ENCODE peak calls at places on chromosomes 4 and X, in seven cellular contexts. G, N, Y, E, H, F and A are unnamed samples.
A peak's percentile ranks its signal among the peaks of the same experiment; 100 is the strongest.

GRCh38 chrX:112941209-112941788 is 100.7 kb upstream of the AMOT start:
- DNase-seq in E (no peak), F (no peak), G (no peak), H (no peak), N (no peak), Y (no peak), A (no peak)

GRCh38 chr4:155007660-155008176 is 200.7 kb upstream of the NPY2R start:
- DNase-seq in E (no peak), F (no peak), N (no peak), Y (no peak), G (no peak), H (no peak), A (no peak)

GRCh38 chr4:91598696-91599095 is 705.1 kb upstream of the GRID2 start:
- DNase-seq in F (no peak), H (no peak), G (no peak), E (no peak), Y (no peak), N (no peak), A (no peak)

GRCh38 chrX:30230395-30230794 is at the start of gene MAGEB3:
- DNase-seq in H (no peak), G (no peak), N (no peak), F (no peak), Y (no peak), E (no peak), A (peak; percentile 13)

GRCh38 chr4:48329976-48330375 is 11.4 kb upstream of the SLAIN2 start:
- DNase-seq in F (no peak), N (peak; percentile 84), H (peak; percentile 87), E (no peak), G (no peak), Y (no peak), A (no peak)

GRCh38 chr4:145218251-145218650 is 37.9 kb upstream of the OTUD4 start:
- DNase-seq in G (no peak), Y (peak; percentile 30), F (no peak), E (no peak), H (no peak), N (no peak), A (no peak)

GRCh38 chr4:157978680-157979361 is 194.0 kb downstream of the GASK1B start:
- DNase-seq in H (peak; percentile 66), F (peak; percentile 48), G (peak; percentile 26), N (peak; percentile 74), E (no peak), Y (peak; percentile 28), A (peak; percentile 34)

GRCh38 chrX:21376636-21377035 is 2.4 kb downstream of the CNKSR2 start:
- DNase-seq in E (no peak), H (no peak), G (no peak), N (no peak), Y (no peak), F (no peak), A (no peak)

GRCh38 chr4:76569225-76569624 is 134.2 kb downstream of the SHROOM3 start:
- DNase-seq in F (no peak), H (no peak), E (no peak), Y (no peak), N (no peak), G (no peak), A (no peak)

GRCh38 chrX:74492720-74493201 is 71.5 kb downstream of the SLC16A2 start:
- DNase-seq in H (no peak), N (no peak), F (no peak), E (no peak), Y (no peak), G (no peak), A (no peak)

GRCh38 chrX:112834016-112834855 is 6.4 kb downstream of the AMOT start:
- DNase-seq in G (no peak), H (peak; percentile 67), Y (no peak), F (no peak), N (peak; percentile 81), E (no peak), A (no peak)

GRCh38 chrX:41412261-41413167 is 34.6 kb upstream of the NYX start:
- DNase-seq in F (no peak), E (no peak), H (no peak), G (peak; percentile 63), N (peak; percentile 0), Y (peak; percentile 41), A (no peak)

GRCh38 chrX:134294548-134294947 is 57.6 kb downstream of the CCDC160 start:
- DNase-seq in Y (no peak), F (no peak), H (peak; percentile 17), E (no peak), G (no peak), N (peak; percentile 0), A (no peak)

GRCh38 chr4:142416121-142416520 is 430.0 kb downstream of the INPP4B start:
- DNase-seq in N (no peak), Y (no peak), E (no peak), G (no peak), H (peak; percentile 55), F (no peak), A (no peak)

GRCh38 chr4:76028242-76028859 is 5.1 kb upstream of the CXCL10 start:
- DNase-seq in N (no peak), G (no peak), H (no peak), F (no peak), Y (no peak), E (no peak), A (no peak)

GRCh38 chr4:100880012-100880411 is 362.2 kb upstream of the EMCN start:
- DNase-seq in E (no peak), Y (no peak), G (no peak), N (no peak), F (no peak), H (no peak), A (no peak)

GRCh38 chrX:1598021-1598875 is 6.8 kb downstream of the AKAP17A start:
- DNase-seq in Y (no peak), N (no peak), G (peak; percentile 22), F (no peak), E (no peak), H (no peak), A (no peak)

GRCh38 chrX:41180194-41180902 is 95.1 kb downstream of the USP9X start:
- DNase-seq in H (peak; percentile 61), Y (peak; percentile 34), G (peak; percentile 54), N (peak; percentile 69), E (no peak), F (peak; percentile 44), A (peak; percentile 38)

GRCh38 chr4:1832690-1833089 is 23.3 kb downstream of the LETM1 start:
- DNase-seq in F (no peak), Y (no peak), G (no peak), E (no peak), N (no peak), H (no peak), A (no peak)

GRCh38 chrX:150150780-150151125 is 212.4 kb upstream of the MAMLD1 start:
- DNase-seq in Y (no peak), N (no peak), E (no peak), G (no peak), F (no peak), H (no peak), A (no peak)

GRCh38 chr4:115944146-115944905 is 830.9 kb upstream of the NDST4 start:
- DNase-seq in E (no peak), H (no peak), F (no peak), N (no peak), Y (no peak), G (no peak), A (no peak)

GRCh38 chr4:89137695-89138094 is 26.4 kb downstream of the TIGD2 start:
- DNase-seq in N (no peak), E (no peak), F (no peak), H (no peak), Y (no peak), G (no peak), A (no peak)

GRCh38 chr4:148015468-148015867 is 283.6 kb downstream of the ARHGAP10 start:
- DNase-seq in F (no peak), H (no peak), Y (no peak), G (no peak), E (no peak), N (no peak), A (no peak)

DNA sequence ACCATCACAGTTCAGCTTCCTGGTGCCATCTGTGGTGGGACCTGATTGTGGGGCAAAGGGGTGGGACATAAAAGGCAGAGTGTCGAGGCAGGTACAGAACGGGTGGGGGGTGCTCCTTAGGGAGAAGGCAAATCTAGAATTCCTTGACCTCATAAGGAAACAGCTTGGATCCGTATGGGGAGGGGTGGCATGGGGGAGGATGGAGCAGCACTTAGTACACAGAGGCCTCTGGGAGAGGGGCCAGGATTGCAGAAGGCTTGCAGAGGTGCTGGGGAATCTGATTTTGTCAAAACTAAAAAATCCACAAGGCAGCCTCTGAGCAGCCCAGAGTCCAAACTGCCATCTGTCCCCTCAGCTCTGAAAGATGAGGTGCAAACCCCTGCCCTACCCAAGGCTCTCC is 2.3 kb upstream of the EMD start:
- DNase-seq in Y (no peak), H (no peak), N (no peak), E (peak; percentile 85), F (no peak), G (no peak), A (no peak)
- H3K27ac ChIP-seq in Y (no peak overlapping the region), H (peak overlapping the region; percentile 98), N (no peak overlapping the region), E (peak overlapping the region; percentile 96), F (peak overlapping the region; percentile 96), G (peak overlapping the region; percentile 98), A (no peak overlapping the region)

DNA sequence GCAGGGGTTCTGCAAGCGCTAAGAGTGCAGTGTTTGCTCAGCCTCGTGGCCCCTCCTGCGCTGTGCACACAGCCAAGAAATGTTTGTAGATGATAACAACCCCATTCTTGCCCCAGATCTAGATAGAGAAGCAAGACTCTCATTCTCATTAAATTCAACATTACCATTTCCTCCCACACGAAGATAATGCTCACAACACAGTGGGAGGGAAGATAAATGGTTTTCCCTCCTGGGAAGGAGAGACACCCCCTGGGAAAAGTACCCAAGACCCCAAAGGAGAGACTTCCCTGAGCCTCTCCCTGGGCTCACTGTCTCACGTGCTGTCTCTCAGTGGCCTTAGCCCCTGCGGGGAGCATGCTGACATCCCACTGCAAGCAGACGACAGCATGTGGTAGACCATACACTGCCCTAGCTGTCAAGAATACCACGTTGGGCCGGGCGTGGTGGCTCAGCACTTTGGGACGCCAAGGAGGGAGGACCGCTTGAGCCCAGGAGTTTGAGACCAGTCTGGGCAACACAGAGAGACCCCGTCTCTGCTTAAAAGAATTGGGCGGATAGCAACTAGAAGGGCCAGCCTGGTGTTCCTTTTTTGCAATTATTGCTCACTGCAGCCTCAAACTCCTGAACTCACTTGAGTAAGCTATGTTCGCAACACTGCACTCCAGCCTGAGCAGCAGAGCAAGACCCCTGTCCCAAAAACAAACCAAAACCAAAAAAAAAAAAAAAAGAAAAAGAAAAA is 34.9 kb upstream of the IQSEC2 start:
- DNase-seq in Y (no peak), G (no peak), N (no peak), E (no peak), F (no peak), H (no peak), A (no peak)
- H3K27ac ChIP-seq in Y (no peak overlapping the region), G (no peak overlapping the region), N (no peak overlapping the region), E (no peak overlapping the region), F (no peak overlapping the region), H (no peak overlapping the region), A (no peak overlapping the region)

GRCh38 chr4:5815641-5816040 is 77.2 kb downstream of the CRMP1 start:
- DNase-seq in E (peak; percentile 29), F (no peak), G (no peak), H (no peak), N (no peak), Y (no peak), A (no peak)
- H3K27ac ChIP-seq in E (no peak overlapping the region), F (no peak overlapping the region), G (no peak overlapping the region), H (no peak overlapping the region), N (no peak overlapping the region), Y (no peak overlapping the region), A (no peak overlapping the region)

DNA sequence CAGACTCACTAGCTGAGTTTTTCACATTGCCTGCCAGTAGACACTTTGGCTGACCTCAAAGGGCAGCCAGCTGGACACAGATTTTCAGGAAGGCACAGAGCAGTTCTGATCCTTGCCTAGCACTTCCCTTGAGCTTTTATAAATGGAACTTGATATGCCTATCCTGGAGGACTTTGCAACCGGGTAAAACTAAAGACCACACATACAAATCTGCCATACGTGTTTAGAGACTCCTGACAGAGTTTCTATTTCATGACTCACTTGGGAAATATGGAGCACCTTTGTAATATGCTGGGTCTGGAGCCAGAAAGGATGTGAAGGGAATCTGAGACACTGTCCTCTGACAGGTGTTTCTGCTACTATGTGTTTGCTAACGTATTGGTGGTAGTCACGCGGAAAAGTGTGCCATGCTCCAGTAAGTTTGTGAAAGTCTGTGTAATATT is 56.7 kb upstream of the RASSF6 start:
- DNase-seq in E (no peak), Y (no peak), G (no peak), N (peak; percentile 61), H (peak; percentile 27), F (peak; percentile 63), A (no peak)
- H3K27ac ChIP-seq in E (no peak overlapping the region), Y (no peak overlapping the region), G (no peak overlapping the region), N (peak overlapping the region; percentile 80), H (no peak overlapping the region), F (no peak overlapping the region), A (no peak overlapping the region)